ENCODE peak calls at places on chromosomes 12 and 14, in four cellular contexts. J is cardiac muscle cell, T is heart right ventricle, M is A549. O is an unnamed sample.
A peak's percentile ranks its signal among the peaks of the same experiment; 100 is the strongest.

GRCh38 chr12:130127909-130128763 is 34.1 kb upstream of the FZD10 start:
- DNase-seq in J (no peak), T (peak; percentile 31), M (no peak), O (peak; percentile 58)

GRCh38 chr12:132493482-132494178 is 3.7 kb downstream of the FBRSL1 start:
- DNase-seq in J (no peak), T (no peak), M (no peak), O (no peak)

GRCh38 chr12:34605955-34606748 is 583.9 kb downstream of the ALG10 start:
- DNase-seq in J (no peak), T (no peak), M (no peak), O (no peak)

GRCh38 chr12:45634273-45634917 is 95.1 kb upstream of the ARID2 start:
- DNase-seq in J (no peak), T (no peak), M (no peak), O (no peak)

GRCh38 chr12:57107456-57107855 is 3.7 kb downstream of the STAT6 start:
- DNase-seq in J (peak; percentile 43), T (no peak), M (no peak), O (no peak)

GRCh38 chr14:102426796-102427195 is 64.1 kb downstream of the TECPR2 start:
- DNase-seq in J (no peak), T (no peak), M (no peak), O (no peak)

GRCh38 chr14:102362545-102363181 is at the start of the genes CINP and TECPR2:
- DNase-seq in J (peak; percentile 99), T (peak; percentile 98), M (peak; percentile 95), O (peak; percentile 92)

GRCh38 chr12:54352891-54353874 is 11.1 kb downstream of the GPR84 start:
- DNase-seq in J (no peak), T (no peak), M (no peak), O (peak; percentile 84)

GRCh38 chr14:100676089-100676685 is 50.5 kb upstream of the DLK1 start:
- DNase-seq in J (no peak), T (no peak), M (no peak), O (no peak)

GRCh38 chr12:24852420-24852819 is 96.5 kb downstream of the BCAT1 start:
- DNase-seq in J (peak; percentile 3), T (no peak), M (no peak), O (no peak)

GRCh38 chr14:73553845-73554244 is 4.9 kb downstream of the HEATR4 start:
- DNase-seq in J (no peak), T (no peak), M (no peak), O (no peak)

GRCh38 chr12:1474567-1475153 is 119.7 kb downstream of the FBXL14 start:
- DNase-seq in J (peak; percentile 87), T (no peak), M (no peak), O (peak; percentile 97)

GRCh38 chr12:96882862-96883261 is 24.2 kb upstream of the NEDD1 start:
- DNase-seq in J (no peak), T (no peak), M (no peak), O (peak; percentile 78)

GRCh38 chr14:34766060-34766459 is 51.7 kb upstream of the CFL2 start:
- DNase-seq in J (no peak), T (no peak), M (peak; percentile 26), O (no peak)

GRCh38 chr12:14997998-14998397 is 25.2 kb downstream of the PDE6H start:
- DNase-seq in J (no peak), T (no peak), M (no peak), O (no peak)

GRCh38 chr12:19572920-19573558 is 133.7 kb downstream of the AEBP2 start:
- DNase-seq in J (peak; percentile 47), T (no peak), M (peak; percentile 68), O (peak; percentile 59)

GRCh38 chr12:54723653-54724256 is 75.6 kb upstream of the DCD start:
- DNase-seq in J (peak; percentile 23), T (no peak), M (peak; percentile 28), O (peak; percentile 35)

DNA sequence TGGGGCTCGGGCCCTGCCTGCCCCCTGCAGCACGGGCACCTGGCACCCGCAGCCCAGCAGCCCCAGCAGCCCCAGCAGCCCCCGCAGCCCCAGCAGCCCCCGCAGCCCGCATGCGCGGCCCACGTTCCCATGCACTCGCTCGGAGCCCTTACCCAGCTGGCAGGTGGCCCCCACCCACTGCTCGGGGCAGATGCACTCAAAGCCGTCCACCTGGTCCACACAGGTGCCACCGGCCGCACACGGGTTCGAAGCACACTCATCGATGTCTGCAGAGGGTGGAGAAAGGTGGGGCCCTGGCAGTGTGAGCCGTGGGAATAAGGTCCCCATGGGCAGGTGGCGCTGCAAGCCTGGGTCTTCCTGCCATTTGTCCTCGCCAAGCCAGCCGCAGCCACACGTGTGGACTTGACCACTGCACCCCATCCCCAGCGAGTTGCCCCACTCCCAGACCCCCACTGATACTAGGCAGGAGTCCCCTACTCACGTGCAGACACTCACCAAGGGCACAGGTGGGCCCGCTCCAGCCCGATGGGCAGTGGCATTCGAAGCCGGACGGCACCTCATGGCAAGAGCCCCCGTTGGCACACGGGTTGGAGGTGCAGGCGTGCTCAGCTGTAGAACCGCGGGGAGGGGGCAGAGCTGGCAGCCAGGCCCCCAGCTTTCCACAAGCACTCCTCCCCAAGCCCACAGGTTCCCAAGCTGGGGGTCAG is 17.3 kb downstream of the JAG2 start:
- DNase-seq in J (no peak), T (no peak), M (no peak), O (no peak)
- TF ChIP-seq CTCF in J (no peak), T (no peak), M (no peak), O (no peak)

DNA sequence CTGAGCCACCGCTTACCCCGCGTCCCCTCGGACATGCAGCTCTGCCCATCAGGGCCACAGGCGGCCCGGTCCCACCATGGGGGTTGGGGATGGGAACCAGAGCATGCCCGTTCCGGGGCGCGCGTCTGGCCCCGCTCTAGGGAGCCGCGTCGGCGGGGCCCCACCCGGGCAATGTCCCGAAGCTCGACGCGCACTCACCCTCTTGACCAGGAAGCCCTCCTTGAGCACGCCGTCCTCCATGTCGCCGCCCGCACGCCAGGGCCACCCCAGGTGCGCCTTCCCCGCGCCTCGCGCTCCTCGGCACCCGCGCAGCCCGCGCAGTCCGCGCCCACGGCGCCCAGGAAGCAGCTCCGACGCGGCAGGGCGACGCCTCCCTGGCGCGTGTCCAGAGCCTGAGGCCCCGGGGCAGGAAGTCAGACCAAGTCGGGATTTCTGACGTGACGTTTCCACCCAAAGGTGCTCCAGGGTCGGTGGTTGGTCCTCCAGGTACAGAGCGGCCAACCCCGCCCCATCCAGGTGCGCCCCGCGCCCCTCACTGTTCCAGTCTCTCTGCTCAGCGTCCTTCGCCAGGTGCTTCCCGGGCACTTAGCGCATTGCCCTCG is at the start of gene PLEK2:
- DNase-seq in J (no peak), T (no peak), M (peak; percentile 53), O (peak; percentile 33)
- H3K4me3 ChIP-seq in J (peak within 1 kb of the TSS; percentile 14), T (peak within 1 kb of the TSS; percentile 39), M (peak within 1 kb of the TSS; percentile 58), O (peak within 1 kb of the TSS; percentile 47)

DNA sequence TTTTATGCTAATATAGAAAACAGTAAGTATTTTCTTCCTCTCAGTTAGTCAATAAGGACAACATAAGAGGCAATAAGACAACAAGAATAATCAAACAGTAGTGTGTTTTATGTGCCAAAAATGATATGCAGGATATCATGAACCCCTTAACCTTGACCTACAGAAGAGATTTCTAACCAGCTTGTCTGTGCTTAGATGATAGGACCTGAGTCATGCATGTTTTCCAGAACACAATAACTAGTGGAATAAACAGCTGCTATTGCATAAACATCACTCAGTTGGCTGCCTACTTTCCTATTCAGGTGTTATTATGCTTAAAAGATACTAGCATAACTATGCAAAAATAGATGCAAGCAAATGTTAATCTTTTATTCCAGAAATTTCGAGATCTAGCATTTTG is 282.5 kb downstream of the PRKD1 start:
- DNase-seq in J (no peak), T (no peak), M (no peak), O (peak; percentile 23)
- TF ChIP-seq CTCF in J (no peak), T (no peak), M (no peak), O (no peak)

GRCh38 chr14:75399819-75400678 is 27.8 kb upstream of the JDP2 start:
- DNase-seq in J (no peak), T (peak; percentile 89), M (peak; percentile 49), O (peak; percentile 63)
- H3K4me3 ChIP-seq in J (no peak overlapping the region), T (no peak overlapping the region), M (no peak overlapping the region), O (no peak overlapping the region)

DNA sequence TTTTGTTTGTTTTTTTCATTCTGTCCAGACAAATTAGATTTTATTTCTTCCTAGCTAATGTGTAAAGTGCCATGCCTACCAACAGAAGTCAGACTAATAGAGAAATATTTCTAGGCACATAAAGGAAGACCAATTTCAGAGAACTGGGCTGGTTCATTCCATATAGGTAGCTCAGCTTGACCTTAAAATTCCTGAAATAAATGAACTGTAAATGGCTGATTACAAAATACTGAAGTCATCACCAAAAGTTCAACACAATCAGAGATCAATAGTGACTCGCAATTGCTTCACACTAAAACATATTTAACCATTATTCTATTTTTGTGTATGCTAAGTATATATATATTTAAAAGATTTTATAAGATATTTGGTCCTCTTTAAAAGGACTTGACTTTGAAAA is 34.2 kb downstream of the PTPRB start:
- DNase-seq in J (no peak), T (no peak), M (no peak), O (no peak)
- TF ChIP-seq CTCF in J (no peak), T (no peak), M (no peak), O (no peak)

DNA sequence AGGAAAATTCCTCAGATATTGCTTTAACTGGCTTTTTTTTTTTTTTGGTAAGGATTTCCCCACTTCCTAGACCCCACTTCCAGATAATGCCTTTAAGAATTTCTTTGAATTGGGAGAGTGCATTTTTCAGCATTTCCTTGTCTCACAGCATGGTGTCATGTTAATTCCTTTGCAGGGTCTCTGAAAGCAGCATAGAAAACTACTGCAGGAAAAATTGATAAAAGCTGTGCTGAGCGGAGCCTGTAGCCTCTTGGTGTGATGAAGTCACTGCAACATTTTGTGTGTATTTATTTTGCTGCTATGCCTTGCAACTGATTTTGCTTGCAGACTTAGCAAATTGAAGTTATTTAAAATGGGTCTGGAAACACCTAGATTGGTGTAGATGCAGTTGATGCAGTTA is 2.7 kb downstream of the ANO4 start:
- DNase-seq in J (no peak), T (no peak), M (no peak), O (no peak)
- H3K4me3 ChIP-seq in J (no peak overlapping the region), T (no peak overlapping the region), M (no peak overlapping the region), O (no peak overlapping the region)

DNA sequence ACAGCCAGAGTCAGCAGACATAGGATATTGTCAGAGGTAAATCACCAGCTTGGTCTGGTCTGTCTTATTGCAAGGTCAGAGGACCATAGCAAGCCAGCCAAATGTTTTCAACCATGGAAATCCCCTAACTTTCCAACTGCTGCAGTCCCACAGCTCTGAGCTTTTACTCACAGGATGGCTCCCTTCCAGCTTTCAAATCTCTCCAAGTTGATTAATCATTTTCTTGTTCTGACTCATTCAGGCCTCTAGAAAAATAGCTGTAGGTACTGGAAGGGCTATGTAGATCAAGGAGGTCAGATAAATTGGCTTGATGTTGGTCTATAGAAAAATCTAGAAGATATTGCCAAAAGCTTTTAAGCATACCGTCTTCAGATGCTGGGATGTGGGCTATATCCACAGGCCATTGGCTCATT is 413.1 kb downstream of the RAD51B start:
- DNase-seq in J (peak; percentile 49), T (peak; percentile 86), M (peak; percentile 98), O (peak; percentile 99)
- TF ChIP-seq CTCF in J (no peak), T (no peak), M (no peak), O (no peak)